ENCODE peak calls at places on chromosome 11, in six cellular contexts. B, V, E, T, S and U are unnamed samples.

GRCh38 chr11:105108247-105108646 is 31.3 kb downstream of the CARD18 start:
- DNase-seq in B (no peak), V (no peak), E (no peak), T (no peak), S (no peak), U (no peak)

GRCh38 chr11:72818971-72819370 is 4.8 kb downstream of the ATG16L2 start:
- DNase-seq in B (no peak), V (no peak), E (no peak), T (peak; percentile 65), S (no peak), U (no peak)

GRCh38 chr11:1566381-1567051 is 5.6 kb downstream of the DUSP8 start:
- DNase-seq in B (peak; percentile 13), V (no peak), E (no peak), T (no peak), S (no peak), U (no peak)

GRCh38 chr11:70205049-70205725 is 2.1 kb downstream of the FADD start:
- DNase-seq in B (no peak), V (no peak), E (no peak), T (peak; percentile 26), S (no peak), U (no peak)

GRCh38 chr11:9304178-9304577 is 10.2 kb downstream of the TMEM41B start:
- DNase-seq in B (no peak), V (no peak), E (no peak), T (no peak), S (no peak), U (no peak)

GRCh38 chr11:120254788-120255518 is 15.0 kb downstream of the POU2F3 start:
- DNase-seq in B (no peak), V (no peak), E (peak; percentile 72), T (no peak), S (no peak), U (no peak)

GRCh38 chr11:19679952-19680823 is 32.4 kb upstream of the NAV2 start:
- DNase-seq in B (peak; percentile 91), V (peak; percentile 53), E (no peak), T (peak; percentile 99), S (peak; percentile 91), U (peak; percentile 75)

GRCh38 chr11:104856607-104857006 is 41.7 kb downstream of the CASP12 start:
- DNase-seq in B (no peak), V (no peak), E (no peak), T (no peak), S (no peak), U (no peak)

GRCh38 chr11:45662665-45663485 is 2.5 kb downstream of the CHST1 start:
- DNase-seq in B (no peak), V (no peak), E (no peak), T (peak; percentile 89), S (no peak), U (peak; percentile 45)

GRCh38 chr11:34342008-34342533 is 15.7 kb downstream of the ABTB2 start:
- DNase-seq in B (no peak), V (peak; percentile 33), E (no peak), T (peak; percentile 38), S (no peak), U (peak; percentile 44)

GRCh38 chr11:72735495-72736027 is 16.6 kb downstream of the ARAP1 start:
- DNase-seq in B (no peak), V (no peak), E (no peak), T (peak; percentile 84), S (peak; percentile 73), U (no peak)

GRCh38 chr11:130166457-130166784 is 6.8 kb downstream of the ST14 start:
- DNase-seq in B (no peak), V (no peak), E (no peak), T (peak; percentile 99), S (no peak), U (no peak)

GRCh38 chr11:35682230-35683195 is 19.9 kb downstream of the TRIM44 start:
- DNase-seq in B (no peak), V (no peak), E (no peak), T (no peak), S (no peak), U (no peak)

GRCh38 chr11:12853325-12853651 is 155.8 kb upstream of the RASSF10 start:
- DNase-seq in B (no peak), V (no peak), E (no peak), T (no peak), S (no peak), U (no peak)

GRCh38 chr11:12137938-12138731 is 27.7 kb downstream of the MICAL2 start:
- DNase-seq in B (no peak), V (no peak), E (no peak), T (peak; percentile 98), S (peak; percentile 85), U (no peak)

GRCh38 chr11:8766043-8766992 is 83.7 kb downstream of the RPL27A start:
- DNase-seq in B (no peak), V (no peak), E (no peak), T (peak; percentile 52), S (no peak), U (no peak)

GRCh38 chr11:69554849-69555248 is 73.4 kb downstream of the LINC01488 start:
- DNase-seq in B (no peak), V (no peak), E (no peak), T (no peak), S (no peak), U (no peak)

DNA sequence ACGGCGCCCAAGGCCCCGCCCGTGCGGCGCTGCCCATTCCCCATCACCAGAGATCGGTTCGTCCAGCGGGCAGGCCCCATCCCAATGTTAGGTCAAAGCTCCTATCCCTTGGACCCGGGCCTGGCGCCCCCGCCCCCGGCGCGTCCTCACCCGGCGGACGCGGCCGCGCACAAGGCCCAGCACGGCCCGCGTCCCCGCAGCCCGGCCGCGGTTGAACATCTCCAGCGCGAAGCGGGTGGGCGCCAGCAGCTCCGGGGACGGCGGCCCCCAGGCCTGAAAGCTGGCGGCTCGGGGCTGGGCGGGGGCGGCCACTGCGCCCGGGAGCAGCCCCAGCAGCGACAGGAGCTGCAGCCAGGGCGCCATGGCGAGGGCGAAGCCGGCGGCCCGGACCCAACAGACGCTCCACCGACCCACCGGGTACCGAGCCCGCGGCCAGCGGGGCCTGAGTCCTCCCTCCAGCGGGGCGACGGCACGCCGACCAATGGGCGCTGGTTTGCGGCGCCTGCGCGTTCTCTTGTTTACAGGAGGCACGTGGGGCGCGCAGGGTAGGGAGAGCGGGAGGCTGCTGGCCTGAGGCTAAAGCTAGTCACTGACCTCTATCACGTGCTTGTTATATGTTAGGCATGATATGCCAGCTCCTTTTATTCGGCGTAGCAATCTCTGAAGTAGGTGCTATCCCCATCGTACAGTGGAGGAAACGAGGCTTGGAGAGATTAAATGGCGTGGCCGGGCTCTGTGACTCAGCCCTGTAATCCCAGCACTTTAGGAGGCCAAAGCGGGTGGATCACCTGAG is at the start of gene CTSF:
- DNase-seq in B (peak; percentile 91), V (peak; percentile 80), E (no peak), T (peak; percentile 49), S (peak; percentile 83), U (peak; percentile 90)
- H3K27ac ChIP-seq in B (no peak within 1 kb of the TSS), V (peak within 1 kb of the TSS; percentile 72), E (no peak within 1 kb of the TSS), T (no peak within 1 kb of the TSS), S (peak within 1 kb of the TSS; percentile 75), U (peak within 1 kb of the TSS; percentile 35)

GRCh38 chr11:118289411-118289810 is 15.1 kb upstream of the CD3E start:
- DNase-seq in B (no peak), V (no peak), E (no peak), T (no peak), S (no peak), U (no peak)
- H3K4me3 ChIP-seq in B (no peak overlapping the region), V (no peak overlapping the region), E (no peak overlapping the region), T (no peak overlapping the region), S (no peak overlapping the region), U (no peak overlapping the region)

GRCh38 chr11:78256962-78257361 is 68.2 kb downstream of the USP35 start:
- DNase-seq in B (peak; percentile 69), V (peak; percentile 57), E (no peak), T (peak; percentile 92), S (peak; percentile 90), U (peak; percentile 87)
- H3K27me3 ChIP-seq in B (no peaks in the 10 kb centered on the region), V (no peaks in the 10 kb centered on the region), E (no peaks in the 10 kb centered on the region), T (no peaks in the 10 kb centered on the region), S (no peaks in the 10 kb centered on the region), U (no peaks in the 10 kb centered on the region)

GRCh38 chr11:113562576-113562975 is 87.4 kb upstream of the DRD2 start:
- DNase-seq in B (no peak), V (no peak), E (no peak), T (no peak), S (no peak), U (no peak)
- H3K27ac ChIP-seq in B (no peak overlapping the region), V (no peak overlapping the region), E (no peak overlapping the region), T (no peak overlapping the region), S (no peak overlapping the region), U (no peak overlapping the region)